ENCODE peak calls at places on chromosomes 12 and 14, in six cellular contexts. V is H1, D is K562, A is SK-N-SH, L is HepG2, E is GM12878. I is an unnamed sample.

GRCh38 chr12:41507286-41507685 is 319.2 kb downstream of the PDZRN4 start:
- DNase-seq in V (no peak), D (no peak), A (no peak), L (no peak), E (no peak), I (no peak)

GRCh38 chr12:93679308-93679933 is 2.2 kb downstream of the CRADD start:
- DNase-seq in V (no peak), D (no peak), A (no peak), L (no peak), E (no peak), I (no peak)

GRCh38 chr14:105911006-105911847 is 384.8 kb downstream of the TMEM121 start:
- DNase-seq in V (no peak), D (no peak), A (no peak), L (no peak), E (no peak), I (no peak)

GRCh38 chr12:42958271-42958674 is 368.7 kb upstream of the PRICKLE1 start:
- DNase-seq in V (no peak), D (no peak), A (no peak), L (no peak), E (no peak), I (no peak)

GRCh38 chr12:19323768-19324167 is 115.5 kb upstream of the AEBP2 start:
- DNase-seq in V (no peak), D (no peak), A (no peak), L (no peak), E (no peak), I (no peak)

GRCh38 chr12:1173806-1174617 is 183.0 kb downstream of the ERC1 start:
- DNase-seq in V (no peak), D (no peak), A (no peak), L (no peak), E (no peak), I (no peak)

GRCh38 chr12:97435153-97435552 is 27.5 kb upstream of the RMST start:
- DNase-seq in V (no peak), D (no peak), A (no peak), L (no peak), E (no peak), I (no peak)

GRCh38 chr12:93029091-93029490 is 100.0 kb upstream of the EEA1 start:
- DNase-seq in V (no peak), D (no peak), A (no peak), L (no peak), E (no peak), I (no peak)

GRCh38 chr12:83843531-83843930 is 1069.1 kb downstream of the SLC6A15 start:
- DNase-seq in V (no peak), D (no peak), A (no peak), L (no peak), E (no peak), I (no peak)

GRCh38 chr12:6582196-6582595 is 14.1 kb upstream of the NOP2 start:
- DNase-seq in V (no peak), D (no peak), A (peak), L (no peak), E (no peak), I (no peak)

GRCh38 chr12:50928392-50928791 is 24.0 kb upstream of the HIGD1C start:
- DNase-seq in V (no peak), D (no peak), A (no peak), L (no peak), E (no peak), I (no peak)

GRCh38 chr14:85319998-85320397 is 209.9 kb upstream of the FLRT2 start:
- DNase-seq in V (no peak), D (no peak), A (no peak), L (no peak), E (no peak), I (no peak)

GRCh38 chr14:79299162-79299561 is 912.1 kb downstream of the DIO2 start:
- DNase-seq in V (no peak), D (no peak), A (no peak), L (peak), E (no peak), I (no peak)

GRCh38 chr14:58944226-58944769 is 244.2 kb upstream of the DAAM1 start:
- DNase-seq in V (no peak), D (no peak), A (no peak), L (no peak), E (no peak), I (peak)

GRCh38 chr12:55935742-55936151 is 4.8 kb downstream of the DGKA start:
- DNase-seq in V (no peak), D (no peak), A (no peak), L (no peak), E (no peak), I (no peak)

GRCh38 chr14:22955702-22956575 is 951 bp downstream of the HAUS4 start:
- DNase-seq in V (no peak), D (no peak), A (no peak), L (peak), E (no peak), I (no peak)

GRCh38 chr12:15227004-15227679 is 5.9 kb upstream of the RERG start:
- DNase-seq in V (no peak), D (peak), A (peak), L (peak), E (no peak), I (peak)

DNA sequence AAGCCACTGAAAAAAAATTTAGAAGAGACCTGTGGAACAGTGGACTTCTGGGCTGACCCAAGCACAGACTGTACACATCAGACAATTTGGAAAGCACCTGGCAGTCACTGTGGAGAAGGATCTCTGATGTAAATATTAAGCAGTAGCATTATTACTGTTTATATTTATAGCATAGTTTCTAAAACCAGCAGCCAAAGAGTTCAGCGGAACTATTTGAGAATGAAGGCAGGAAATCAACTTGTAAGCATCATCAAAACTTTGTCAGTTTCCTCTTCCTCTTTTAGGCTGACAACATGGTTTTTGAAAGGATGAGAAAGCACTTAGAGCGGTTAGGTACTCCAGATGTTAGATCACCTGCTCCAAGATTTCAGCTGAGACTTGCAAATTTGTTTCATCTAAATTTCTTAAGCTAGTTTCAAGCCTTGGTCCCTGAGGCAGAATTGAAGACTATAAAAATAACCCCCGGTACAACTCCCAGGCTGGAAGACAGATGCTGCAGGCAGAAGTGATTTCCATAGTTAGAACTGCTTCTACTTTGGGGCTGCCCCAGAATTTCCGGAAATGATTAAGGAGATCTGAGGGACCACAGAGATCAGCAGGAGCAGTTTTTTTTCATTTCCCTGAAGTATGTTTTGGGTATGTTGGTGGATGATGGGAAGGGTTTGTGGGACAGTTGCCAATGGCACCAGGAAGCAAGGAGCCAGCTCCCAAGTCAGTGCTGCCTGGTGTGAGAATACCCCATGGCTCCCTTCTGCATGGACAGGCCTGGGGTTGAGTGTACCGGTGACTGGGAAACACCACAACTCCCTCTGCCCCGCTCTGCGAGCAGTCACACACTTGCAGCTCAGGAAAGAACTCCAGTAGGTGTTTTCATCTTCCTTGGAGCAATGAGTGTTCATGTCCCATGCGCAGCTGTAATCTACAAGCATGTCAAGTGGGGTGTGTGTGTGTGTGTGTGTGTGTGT is 354.5 kb downstream of the NUAK1 start:
- DNase-seq in V (no peak), D (no peak), A (no peak), L (no peak), E (peak), I (no peak)
- TF ChIP-seq JUND in V (no peak), D (no peak), A (no peak), L (no peak), E (no peak), I (no peak)

GRCh38 chr12:109726511-109727038 is 12.9 kb downstream of the FAM222A start:
- DNase-seq in V (no peak), D (no peak), A (peak), L (no peak), E (no peak), I (no peak)
- TF ChIP-seq JUND in V (no peak), D (no peak), A (no peak), L (no peak), E (no peak), I (no peak)

GRCh38 chr14:68391292-68392014 is 401.4 kb downstream of the ZFP36L1 start:
- DNase-seq in V (no peak), D (no peak), A (no peak), L (no peak), E (no peak), I (no peak)
- TF ChIP-seq JUND in V (no peak), D (no peak), A (no peak), L (no peak), E (no peak), I (no peak)

DNA sequence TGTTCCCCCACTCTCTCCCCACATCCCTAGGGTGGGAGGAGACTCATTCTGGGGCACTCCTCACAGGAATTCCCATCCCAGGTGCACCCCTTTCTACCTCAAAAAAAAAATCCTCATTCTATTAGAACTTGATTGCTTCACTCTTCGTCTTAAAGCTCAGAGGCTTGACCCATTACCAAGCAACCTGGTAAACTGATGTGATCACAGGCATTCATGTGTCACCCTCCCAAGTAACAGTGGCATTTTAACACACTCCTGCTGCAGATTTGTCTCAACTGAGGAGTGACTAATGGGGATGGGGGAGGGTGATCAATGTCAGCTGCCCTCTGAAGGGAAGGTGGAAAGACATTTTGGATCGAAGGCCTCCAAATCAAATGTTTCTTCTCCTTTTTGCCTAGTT is 78.1 kb upstream of the PTHLH start:
- DNase-seq in V (no peak), D (no peak), A (no peak), L (no peak), E (no peak), I (no peak)
- TF ChIP-seq JUND in V (no peak), D (no peak), A (no peak), L (no peak), E (no peak), I (no peak)

GRCh38 chr12:123264642-123265041 is 7.0 kb downstream of the CDK2AP1 start:
- DNase-seq in V (no peak), D (no peak), A (peak), L (peak), E (no peak), I (peak)

GRCh38 chr12:123267335-123267920 is 4.2 kb downstream of the CDK2AP1 start:
- DNase-seq in V (no peak), D (no peak), A (peak), L (no peak), E (no peak), I (no peak)

GRCh38 chr12:123266679-123267277 is 4.9 kb downstream of the CDK2AP1 start:
- DNase-seq in V (no peak), D (no peak), A (no peak), L (no peak), E (no peak), I (no peak)

GRCh38 chr12:123267991-123268843 is 3.4 kb downstream of the CDK2AP1 start:
- DNase-seq in V (no peak), D (no peak), A (peak), L (no peak), E (no peak), I (no peak)

DNA sequence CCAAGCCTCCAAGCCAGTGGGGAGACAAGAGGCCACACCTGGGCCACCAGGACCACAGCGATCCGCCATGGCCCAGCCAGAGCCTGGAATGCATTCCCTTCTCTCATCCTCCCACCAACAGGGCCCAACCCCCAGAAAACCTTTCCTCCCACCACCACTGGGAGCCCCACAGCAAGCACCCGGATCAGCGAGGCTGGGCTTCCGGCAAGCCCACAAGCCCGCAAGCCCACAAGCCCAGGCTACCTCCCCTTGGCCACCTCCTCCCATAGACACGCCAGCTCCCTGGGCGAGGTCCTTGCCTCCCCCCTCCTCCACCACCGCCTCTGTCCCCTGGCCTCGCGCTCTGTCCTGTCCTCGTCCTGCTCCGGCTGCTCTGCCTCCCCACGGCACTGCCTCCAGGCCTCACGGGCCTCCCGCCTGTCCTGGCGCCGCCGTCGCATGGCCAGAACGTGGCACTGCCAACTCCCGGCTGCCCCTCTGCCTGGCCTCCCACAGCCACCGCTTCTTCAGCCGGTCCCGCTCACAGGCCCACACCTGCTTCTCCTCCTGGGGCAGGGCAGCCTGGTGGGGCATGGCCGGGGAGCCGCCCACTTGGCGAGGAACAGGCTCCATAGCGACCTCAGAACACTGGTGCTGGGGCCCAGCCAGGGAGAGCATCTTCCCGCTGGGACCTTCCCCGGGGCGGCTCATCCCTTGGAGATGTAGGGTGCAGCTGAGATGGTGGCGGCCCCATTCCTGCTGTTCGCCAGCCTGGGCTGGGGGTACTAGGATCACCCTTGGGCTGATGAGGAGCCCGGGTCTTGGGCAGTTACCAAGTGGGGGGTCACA is 5.6 kb downstream of the CDK2AP1 start:
- DNase-seq in V (no peak), D (no peak), A (no peak), L (no peak), E (no peak), I (no peak)
- TF ChIP-seq JUND in V (no peak), D (no peak), A (no peak), L (no peak), E (no peak), I (no peak)

GRCh38 chr12:124640096-124640495 is 72.7 kb upstream of the NCOR2 start:
- DNase-seq in V (no peak), D (no peak), A (no peak), L (no peak), E (no peak), I (no peak)
- TF ChIP-seq JUND in V (no peak), D (no peak), A (peak), L (no peak), E (no peak), I (no peak)

GRCh38 chr12:64780531-64781373 is 21.5 kb upstream of the GNS start:
- DNase-seq in V (no peak), D (peak), A (peak), L (no peak), E (no peak), I (peak)
- TF ChIP-seq JUND in V (no peak), D (no peak), A (no peak), L (no peak), E (no peak), I (no peak)

DNA sequence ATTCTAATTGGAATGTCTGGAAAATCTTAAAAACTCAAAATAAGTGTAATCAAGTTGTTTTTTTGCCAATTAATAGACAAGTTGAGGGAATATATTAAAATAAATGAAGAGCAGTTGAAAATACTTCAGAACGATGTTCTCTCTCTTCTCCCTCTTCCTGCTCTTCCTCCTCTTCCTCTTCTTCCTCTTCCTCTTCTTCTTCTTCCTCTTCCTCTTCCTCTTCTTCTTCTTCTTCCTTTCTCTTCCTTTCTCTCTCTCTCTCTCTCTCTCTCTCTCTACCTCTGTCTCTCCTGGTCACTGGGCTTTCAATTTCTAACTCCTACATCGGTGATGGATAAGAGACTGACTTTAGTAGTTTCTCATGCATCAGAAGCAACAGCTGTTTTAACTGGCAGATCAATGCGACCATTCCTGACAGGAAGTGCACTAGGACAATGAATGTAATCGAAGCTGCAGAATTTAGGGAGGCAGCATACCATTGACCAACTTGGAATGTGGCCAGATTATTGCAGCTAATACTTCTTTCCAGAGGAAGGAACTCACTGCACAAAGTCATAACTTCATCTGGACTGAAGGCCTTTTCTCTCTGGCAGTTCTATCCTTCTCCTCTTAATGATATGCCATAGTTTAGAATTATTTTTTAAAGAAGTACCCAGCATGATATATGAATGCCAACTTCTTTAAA is 13.8 kb upstream of the TMTC2 start:
- DNase-seq in V (no peak), D (no peak), A (no peak), L (no peak), E (no peak), I (no peak)
- TF ChIP-seq JUND in V (no peak), D (no peak), A (no peak), L (no peak), E (no peak), I (no peak)

GRCh38 chr12:13666806-13667205 is 314.6 kb downstream of the GRIN2B start:
- DNase-seq in V (no peak), D (no peak), A (no peak), L (no peak), E (no peak), I (no peak)

DNA sequence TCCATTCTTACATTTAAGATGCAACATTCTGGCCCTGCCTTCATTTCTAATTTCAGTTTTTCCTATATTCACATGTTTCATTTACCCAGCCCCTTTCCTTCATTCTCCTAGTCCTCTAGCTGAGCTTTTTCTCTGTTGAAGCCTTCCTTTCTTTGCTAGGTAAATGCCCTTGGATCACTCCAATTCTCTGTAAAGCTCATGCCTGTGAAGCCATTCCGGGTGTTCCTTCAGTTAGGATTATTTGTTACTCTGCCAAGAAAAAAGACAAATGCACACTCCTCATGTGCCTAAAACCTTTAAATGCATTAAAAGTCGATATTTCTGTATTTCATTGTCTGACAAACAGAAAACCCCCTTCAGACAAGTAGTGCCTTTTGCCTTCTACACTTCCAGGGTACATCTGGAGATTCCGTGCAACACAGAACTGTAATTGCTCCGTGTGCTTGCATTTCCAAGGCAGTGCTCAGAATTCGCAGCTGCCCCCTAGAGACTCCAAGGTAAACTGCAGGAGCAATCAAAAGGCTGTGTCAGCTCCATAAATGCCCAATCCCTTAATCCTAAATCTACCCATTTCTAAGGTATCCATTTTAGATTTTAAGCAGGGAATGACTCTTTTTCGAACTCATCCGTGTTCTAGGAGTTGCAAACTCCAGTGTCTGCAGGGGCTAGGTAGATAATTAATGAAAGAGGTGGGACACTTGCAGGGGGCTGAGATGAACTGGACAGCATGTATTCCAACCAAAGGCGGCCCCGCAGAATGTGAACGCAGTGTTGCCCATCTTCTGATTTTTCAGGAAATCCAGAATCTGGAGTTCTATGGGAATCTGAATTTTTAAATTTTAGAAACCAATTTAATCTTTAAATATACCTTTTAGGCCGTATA is 320.2 kb downstream of the GRIN2B start:
- DNase-seq in V (peak), D (peak), A (peak), L (peak), E (peak), I (peak)
- TF ChIP-seq JUND in V (no peak), D (no peak), A (no peak), L (no peak), E (no peak), I (no peak)

DNA sequence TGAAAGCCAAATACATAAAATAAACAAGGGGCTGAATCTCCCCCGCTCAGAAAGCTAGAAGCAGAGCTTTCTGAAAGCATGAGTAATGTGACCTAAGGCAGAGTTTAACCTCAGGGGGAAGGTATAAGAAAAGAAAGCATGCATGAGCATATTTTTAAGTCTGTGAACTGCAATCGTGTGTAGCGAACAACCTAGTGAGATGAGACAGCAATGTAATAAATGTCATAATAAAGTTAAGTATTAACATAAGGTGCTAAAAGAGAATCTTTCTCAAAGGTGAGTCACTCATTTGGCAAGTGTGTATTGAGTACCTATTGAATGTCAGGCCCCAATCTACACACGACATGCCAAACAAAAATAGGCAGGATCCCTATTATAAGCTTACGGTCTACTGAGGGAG is 14.2 kb upstream of the WDR20 start:
- DNase-seq in V (no peak), D (no peak), A (no peak), L (no peak), E (no peak), I (peak)
- TF ChIP-seq JUND in V (no peak), D (no peak), A (no peak), L (no peak), E (no peak), I (peak)